ENCODE peak calls at places on chromosomes 3 and 15, in seven cellular contexts. One of them, this sample, is unnamed.

GRCh38 chr15:33679065-33679464 is 289.2 kb upstream of the CHRM5 start:
- DNase-seq in stomach: no peak
- DNase-seq in upper lobe of left lung: no peak
- DNase-seq in transverse colon: no peak
- DNase-seq in HepG2: no peak
- DNase-seq in A549: no peak
- DNase-seq in sigmoid colon: no peak
- DNase-seq in this sample: no peak

GRCh38 chr3:162217603-162218002 is 721.0 kb downstream of the OTOL1 start:
- DNase-seq in stomach: no peak
- DNase-seq in upper lobe of left lung: no peak
- DNase-seq in transverse colon: no peak
- DNase-seq in HepG2: no peak
- DNase-seq in A549: no peak
- DNase-seq in sigmoid colon: no peak
- DNase-seq in this sample: no peak

GRCh38 chr3:160049570-160049969 is 60.9 kb downstream of the IL12A start:
- DNase-seq in stomach: no peak
- DNase-seq in upper lobe of left lung: no peak
- DNase-seq in transverse colon: no peak
- DNase-seq in HepG2: no peak
- DNase-seq in A549: no peak
- DNase-seq in sigmoid colon: no peak
- DNase-seq in this sample: peak; percentile 73

GRCh38 chr3:177772908-177773557 is 575.8 kb upstream of the TBL1XR1 start:
- DNase-seq in stomach: no peak
- DNase-seq in upper lobe of left lung: no peak
- DNase-seq in transverse colon: no peak
- DNase-seq in HepG2: no peak
- DNase-seq in A549: no peak
- DNase-seq in sigmoid colon: no peak
- DNase-seq in this sample: no peak

GRCh38 chr15:99486371-99487336 is 79.1 kb upstream of the MEF2A start:
- DNase-seq in stomach: peak; percentile 80
- DNase-seq in upper lobe of left lung: peak; percentile 84
- DNase-seq in transverse colon: peak; percentile 61
- DNase-seq in HepG2: no peak
- DNase-seq in A549: peak; percentile 55
- DNase-seq in sigmoid colon: peak; percentile 88
- DNase-seq in this sample: peak; percentile 92

GRCh38 chr3:16094644-16095272 is 79.7 kb upstream of the GALNT15 start:
- DNase-seq in stomach: no peak
- DNase-seq in upper lobe of left lung: no peak
- DNase-seq in transverse colon: no peak
- DNase-seq in HepG2: no peak
- DNase-seq in A549: no peak
- DNase-seq in sigmoid colon: no peak
- DNase-seq in this sample: no peak

GRCh38 chr3:195250473-195251251 is 20.3 kb downstream of the XXYLT1 start:
- DNase-seq in stomach: no peak
- DNase-seq in upper lobe of left lung: peak; percentile 66
- DNase-seq in transverse colon: no peak
- DNase-seq in HepG2: no peak
- DNase-seq in A549: no peak
- DNase-seq in sigmoid colon: peak; percentile 83
- DNase-seq in this sample: no peak

GRCh38 chr15:70152070-70152480 is 54.4 kb upstream of the TLE3 start:
- DNase-seq in stomach: peak; percentile 75
- DNase-seq in upper lobe of left lung: no peak
- DNase-seq in transverse colon: no peak
- DNase-seq in HepG2: no peak
- DNase-seq in A549: no peak
- DNase-seq in sigmoid colon: peak; percentile 76
- DNase-seq in this sample: no peak

GRCh38 chr3:79820089-79820488 is 52.3 kb upstream of the ROBO1 start:
- DNase-seq in stomach: no peak
- DNase-seq in upper lobe of left lung: no peak
- DNase-seq in transverse colon: no peak
- DNase-seq in HepG2: no peak
- DNase-seq in A549: no peak
- DNase-seq in sigmoid colon: no peak
- DNase-seq in this sample: no peak

GRCh38 chr15:90261811-90262210 is 3.7 kb upstream of the NGRN start:
- DNase-seq in stomach: no peak
- DNase-seq in upper lobe of left lung: no peak
- DNase-seq in transverse colon: no peak
- DNase-seq in HepG2: no peak
- DNase-seq in A549: no peak
- DNase-seq in sigmoid colon: no peak
- DNase-seq in this sample: no peak

GRCh38 chr3:37693791-37694194 is 167.9 kb upstream of the CTDSPL start:
- DNase-seq in stomach: no peak
- DNase-seq in upper lobe of left lung: no peak
- DNase-seq in transverse colon: no peak
- DNase-seq in HepG2: no peak
- DNase-seq in A549: no peak
- DNase-seq in sigmoid colon: no peak
- DNase-seq in this sample: no peak

GRCh38 chr3:105553851-105554250 is 187.1 kb downstream of the ALCAM start:
- DNase-seq in stomach: no peak
- DNase-seq in upper lobe of left lung: no peak
- DNase-seq in transverse colon: no peak
- DNase-seq in HepG2: no peak
- DNase-seq in A549: no peak
- DNase-seq in sigmoid colon: no peak
- DNase-seq in this sample: no peak

GRCh38 chr3:56758539-56758981 is 43.2 kb downstream of the ARHGEF3 start:
- DNase-seq in stomach: peak; percentile 68
- DNase-seq in upper lobe of left lung: no peak
- DNase-seq in transverse colon: no peak
- DNase-seq in HepG2: peak; percentile 86
- DNase-seq in A549: peak; percentile 61
- DNase-seq in sigmoid colon: no peak
- DNase-seq in this sample: peak; percentile 30

GRCh38 chr3:139887431-139887830 is 47.6 kb upstream of the CLSTN2 start:
- DNase-seq in stomach: no peak
- DNase-seq in upper lobe of left lung: no peak
- DNase-seq in transverse colon: no peak
- DNase-seq in HepG2: no peak
- DNase-seq in A549: no peak
- DNase-seq in sigmoid colon: no peak
- DNase-seq in this sample: no peak

GRCh38 chr3:120093923-120094775 is at the start of gene GSK3B:
- DNase-seq in stomach: peak; percentile 99
- DNase-seq in upper lobe of left lung: peak; percentile 99
- DNase-seq in transverse colon: peak; percentile 78
- DNase-seq in HepG2: peak; percentile 48
- DNase-seq in A549: peak; percentile 86
- DNase-seq in sigmoid colon: peak; percentile 90
- DNase-seq in this sample: peak; percentile 90

GRCh38 chr3:120094776-120095225 is 554 bp upstream of the GSK3B start:
- DNase-seq in stomach: peak; percentile 96
- DNase-seq in upper lobe of left lung: peak; percentile 98
- DNase-seq in transverse colon: peak; percentile 99
- DNase-seq in HepG2: peak; percentile 99
- DNase-seq in A549: peak; percentile 100
- DNase-seq in sigmoid colon: peak; percentile 100
- DNase-seq in this sample: peak; percentile 90

GRCh38 chr3:120093119-120093922 is 926 bp downstream of the GSK3B start:
- DNase-seq in stomach: no peak
- DNase-seq in upper lobe of left lung: no peak
- DNase-seq in transverse colon: peak; percentile 22
- DNase-seq in HepG2: no peak
- DNase-seq in A549: peak; percentile 93
- DNase-seq in sigmoid colon: no peak
- DNase-seq in this sample: no peak

GRCh38 chr3:120092444-120092843 is 1.8 kb downstream of the GSK3B start:
- DNase-seq in stomach: no peak
- DNase-seq in upper lobe of left lung: no peak
- DNase-seq in transverse colon: no peak
- DNase-seq in HepG2: no peak
- DNase-seq in A549: no peak
- DNase-seq in sigmoid colon: no peak
- DNase-seq in this sample: no peak

GRCh38 chr3:120095226-120096165 is 1.2 kb upstream of the GSK3B start:
- DNase-seq in stomach: peak; percentile 92
- DNase-seq in upper lobe of left lung: peak; percentile 97
- DNase-seq in transverse colon: peak; percentile 93
- DNase-seq in HepG2: peak; percentile 87
- DNase-seq in A549: peak; percentile 95
- DNase-seq in sigmoid colon: peak; percentile 96
- DNase-seq in this sample: peak; percentile 77
- TF ChIP-seq EP300 in stomach: no peak
- TF ChIP-seq EP300 in upper lobe of left lung: no peak
- TF ChIP-seq EP300 in transverse colon: no peak
- TF ChIP-seq EP300 in HepG2: no peak
- TF ChIP-seq EP300 in A549: no peak
- TF ChIP-seq EP300 in sigmoid colon: no peak
- TF ChIP-seq EP300 in this sample: peak; percentile 24

GRCh38 chr15:42760759-42761158 is 23.8 kb upstream of the CDAN1 start:
- DNase-seq in stomach: no peak
- DNase-seq in upper lobe of left lung: no peak
- DNase-seq in transverse colon: no peak
- DNase-seq in HepG2: no peak
- DNase-seq in A549: no peak
- DNase-seq in sigmoid colon: no peak
- DNase-seq in this sample: no peak

GRCh38 chr15:42759093-42759492 is 22.2 kb upstream of the CDAN1 start:
- DNase-seq in stomach: peak; percentile 54
- DNase-seq in upper lobe of left lung: no peak
- DNase-seq in transverse colon: no peak
- DNase-seq in HepG2: no peak
- DNase-seq in A549: no peak
- DNase-seq in sigmoid colon: no peak
- DNase-seq in this sample: no peak
- TF ChIP-seq EP300 in stomach: no peak
- TF ChIP-seq EP300 in upper lobe of left lung: no peak
- TF ChIP-seq EP300 in transverse colon: no peak
- TF ChIP-seq EP300 in HepG2: no peak
- TF ChIP-seq EP300 in A549: no peak
- TF ChIP-seq EP300 in sigmoid colon: no peak
- TF ChIP-seq EP300 in this sample: no peak

DNA sequence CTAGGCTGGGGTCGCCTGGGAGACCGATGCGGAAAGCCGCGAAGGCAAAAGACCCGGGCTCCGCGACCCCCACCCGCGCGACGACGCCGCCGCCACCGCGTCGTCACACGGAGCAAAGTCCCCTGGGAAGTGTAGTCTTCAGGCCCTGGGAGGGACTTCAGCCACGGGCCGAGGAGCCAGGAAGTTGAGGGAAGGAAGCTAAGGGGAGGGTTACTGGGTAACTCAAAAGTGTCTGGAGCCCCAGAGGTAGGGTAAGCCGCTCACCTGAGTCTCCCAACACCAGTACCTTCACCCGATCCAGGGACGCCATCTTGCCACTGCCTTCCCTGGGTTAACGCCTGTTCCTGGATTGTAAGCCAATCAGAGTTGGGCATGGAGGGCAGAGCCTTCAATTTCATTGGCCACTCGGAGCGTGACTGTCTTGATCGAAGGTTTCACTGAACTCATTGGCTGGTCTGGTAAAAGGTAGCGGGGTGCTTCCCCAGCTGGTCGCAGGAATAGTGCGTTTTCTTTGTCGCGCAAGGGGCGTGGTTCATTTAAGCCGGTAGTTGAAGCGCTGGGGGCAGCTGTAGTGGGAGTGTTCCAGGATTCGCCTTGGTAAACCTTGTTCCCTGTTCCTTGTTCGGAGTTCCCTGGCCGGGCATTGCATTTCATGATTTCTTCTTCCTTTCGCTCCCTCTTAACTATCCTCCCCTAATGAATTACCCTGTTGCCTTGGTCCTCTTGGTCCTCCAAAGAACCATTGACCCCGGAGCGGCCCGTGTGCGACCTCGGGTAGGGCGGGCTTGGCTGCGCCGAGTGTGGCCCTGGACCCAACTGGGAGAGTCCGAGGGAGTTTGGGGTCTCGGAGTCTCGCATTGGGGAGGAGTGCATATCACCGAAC is at the start of the genes GTF2E1 and RABL3:
- DNase-seq in stomach: peak; percentile 98
- DNase-seq in upper lobe of left lung: peak; percentile 95
- DNase-seq in transverse colon: peak; percentile 98
- DNase-seq in HepG2: peak; percentile 99
- DNase-seq in A549: peak; percentile 99
- DNase-seq in sigmoid colon: peak; percentile 98
- DNase-seq in this sample: peak; percentile 94
- TF ChIP-seq EP300 in stomach: no peak
- TF ChIP-seq EP300 in upper lobe of left lung: no peak
- TF ChIP-seq EP300 in transverse colon: no peak
- TF ChIP-seq EP300 in HepG2: peak; percentile 11
- TF ChIP-seq EP300 in A549: no peak
- TF ChIP-seq EP300 in sigmoid colon: no peak
- TF ChIP-seq EP300 in this sample: no peak

DNA sequence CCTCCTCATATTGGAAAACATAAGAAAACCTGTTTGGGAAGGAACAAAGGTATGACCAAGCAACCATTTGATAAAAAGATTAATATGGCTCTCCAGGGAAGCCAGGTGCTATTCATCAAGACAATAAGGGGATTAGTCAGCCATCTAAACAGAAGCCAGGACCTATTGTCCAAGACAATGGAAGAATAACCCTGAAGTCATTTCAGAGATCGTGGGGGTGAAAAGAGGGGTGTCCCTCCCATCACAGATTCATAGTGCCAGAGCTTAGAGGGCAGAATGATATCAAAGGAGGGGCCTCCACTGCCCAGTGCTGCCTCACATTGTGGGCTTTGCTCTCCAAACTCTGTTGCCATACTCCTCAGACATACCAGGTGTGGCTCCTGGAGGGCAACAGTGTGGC is 73.5 kb downstream of the DAPK2 start:
- DNase-seq in stomach: no peak
- DNase-seq in upper lobe of left lung: no peak
- DNase-seq in transverse colon: no peak
- DNase-seq in HepG2: no peak
- DNase-seq in A549: no peak
- DNase-seq in sigmoid colon: no peak
- DNase-seq in this sample: no peak
- TF ChIP-seq EP300 in stomach: no peak
- TF ChIP-seq EP300 in upper lobe of left lung: no peak
- TF ChIP-seq EP300 in transverse colon: no peak
- TF ChIP-seq EP300 in HepG2: no peak
- TF ChIP-seq EP300 in A549: no peak
- TF ChIP-seq EP300 in sigmoid colon: no peak
- TF ChIP-seq EP300 in this sample: no peak

GRCh38 chr15:31304736-31305365 is 21.8 kb upstream of the KLF13 start:
- DNase-seq in stomach: no peak
- DNase-seq in upper lobe of left lung: no peak
- DNase-seq in transverse colon: no peak
- DNase-seq in HepG2: no peak
- DNase-seq in A549: no peak
- DNase-seq in sigmoid colon: peak; percentile 47
- DNase-seq in this sample: peak; percentile 81
- TF ChIP-seq EP300 in stomach: no peak
- TF ChIP-seq EP300 in upper lobe of left lung: no peak
- TF ChIP-seq EP300 in transverse colon: no peak
- TF ChIP-seq EP300 in HepG2: no peak
- TF ChIP-seq EP300 in A549: no peak
- TF ChIP-seq EP300 in sigmoid colon: no peak
- TF ChIP-seq EP300 in this sample: no peak

This sample was measured in SK-N-SH.